ENCODE peak calls at places on chromosomes 11 and 22, in seven cellular contexts. One of them, this sample, is unnamed.

GRCh38 chr11:124086447-124086846 is 28.8 kb upstream of the VWA5A start:
- DNase-seq in body of pancreas: peak; percentile 31
- DNase-seq in A549: no peak
- DNase-seq in IMR-90: no peak
- DNase-seq in Peyer's patch: no peak
- DNase-seq in esophagus squamous epithelium: no peak
- DNase-seq in HCT116: no peak
- DNase-seq in this sample: no peak

GRCh38 chr11:20110908-20111669 is 49.2 kb downstream of the DBX1 start:
- DNase-seq in body of pancreas: peak; percentile 68
- DNase-seq in A549: peak; percentile 85
- DNase-seq in IMR-90: peak; percentile 85
- DNase-seq in Peyer's patch: no peak
- DNase-seq in esophagus squamous epithelium: no peak
- DNase-seq in HCT116: peak; percentile 72
- DNase-seq in this sample: peak; percentile 53

GRCh38 chr11:43547900-43548381 is 132.6 kb upstream of the HSD17B12 start:
- DNase-seq in body of pancreas: peak; percentile 55
- DNase-seq in A549: peak; percentile 14
- DNase-seq in IMR-90: no peak
- DNase-seq in Peyer's patch: no peak
- DNase-seq in esophagus squamous epithelium: no peak
- DNase-seq in HCT116: no peak
- DNase-seq in this sample: no peak

GRCh38 chr11:128768876-128769275 is 75.0 kb downstream of the FLI1 start:
- DNase-seq in body of pancreas: no peak
- DNase-seq in A549: no peak
- DNase-seq in IMR-90: no peak
- DNase-seq in Peyer's patch: no peak
- DNase-seq in esophagus squamous epithelium: no peak
- DNase-seq in HCT116: no peak
- DNase-seq in this sample: no peak

GRCh38 chr11:8768625-8769333 is 86.2 kb downstream of the RPL27A start:
- DNase-seq in body of pancreas: peak; percentile 63
- DNase-seq in A549: peak; percentile 44
- DNase-seq in IMR-90: peak; percentile 89
- DNase-seq in Peyer's patch: no peak
- DNase-seq in esophagus squamous epithelium: no peak
- DNase-seq in HCT116: peak; percentile 72
- DNase-seq in this sample: no peak

GRCh38 chr11:86473991-86474833 is 99.5 kb downstream of the CCDC81 start:
- DNase-seq in body of pancreas: peak; percentile 17
- DNase-seq in A549: peak; percentile 43
- DNase-seq in IMR-90: peak; percentile 86
- DNase-seq in Peyer's patch: no peak
- DNase-seq in esophagus squamous epithelium: no peak
- DNase-seq in HCT116: no peak
- DNase-seq in this sample: no peak

GRCh38 chr22:24466831-24467249 is 28.3 kb upstream of the UPB1 start:
- DNase-seq in body of pancreas: no peak
- DNase-seq in A549: peak; percentile 17
- DNase-seq in IMR-90: peak; percentile 74
- DNase-seq in Peyer's patch: no peak
- DNase-seq in esophagus squamous epithelium: no peak
- DNase-seq in HCT116: peak; percentile 6
- DNase-seq in this sample: peak; percentile 55

GRCh38 chr11:130873766-130874165 is 42.5 kb downstream of the SNX19 start:
- DNase-seq in body of pancreas: no peak
- DNase-seq in A549: no peak
- DNase-seq in IMR-90: peak; percentile 76
- DNase-seq in Peyer's patch: no peak
- DNase-seq in esophagus squamous epithelium: no peak
- DNase-seq in HCT116: no peak
- DNase-seq in this sample: no peak

GRCh38 chr11:132056689-132057088 is 686.3 kb downstream of the NTM start:
- DNase-seq in body of pancreas: no peak
- DNase-seq in A549: no peak
- DNase-seq in IMR-90: peak; percentile 95
- DNase-seq in Peyer's patch: no peak
- DNase-seq in esophagus squamous epithelium: no peak
- DNase-seq in HCT116: no peak
- DNase-seq in this sample: no peak

GRCh38 chr22:36369004-36369921 is 18.5 kb downstream of the MYH9 start:
- DNase-seq in body of pancreas: no peak
- DNase-seq in A549: no peak
- DNase-seq in IMR-90: peak; percentile 21
- DNase-seq in Peyer's patch: no peak
- DNase-seq in esophagus squamous epithelium: no peak
- DNase-seq in HCT116: no peak
- DNase-seq in this sample: no peak

GRCh38 chr11:75762885-75763284 is 5.7 kb upstream of the DGAT2 start:
- DNase-seq in body of pancreas: no peak
- DNase-seq in A549: peak; percentile 22
- DNase-seq in IMR-90: peak; percentile 54
- DNase-seq in Peyer's patch: no peak
- DNase-seq in esophagus squamous epithelium: no peak
- DNase-seq in HCT116: no peak
- DNase-seq in this sample: peak; percentile 79

GRCh38 chr11:58958500-58958899 is 19.2 kb downstream of the GLYATL1 start:
- DNase-seq in body of pancreas: peak; percentile 69
- DNase-seq in A549: peak; percentile 19
- DNase-seq in IMR-90: no peak
- DNase-seq in Peyer's patch: peak; percentile 72
- DNase-seq in esophagus squamous epithelium: no peak
- DNase-seq in HCT116: peak; percentile 12
- DNase-seq in this sample: no peak

GRCh38 chr11:118241191-118242098 is 10.7 kb downstream of the MPZL3 start:
- DNase-seq in body of pancreas: peak; percentile 40
- DNase-seq in A549: no peak
- DNase-seq in IMR-90: no peak
- DNase-seq in Peyer's patch: no peak
- DNase-seq in esophagus squamous epithelium: no peak
- DNase-seq in HCT116: peak; percentile 95
- DNase-seq in this sample: no peak

GRCh38 chr11:69218946-69219720 is 63.4 kb downstream of the SMIM38 start:
- DNase-seq in body of pancreas: no peak
- DNase-seq in A549: no peak
- DNase-seq in IMR-90: no peak
- DNase-seq in Peyer's patch: peak; percentile 3
- DNase-seq in esophagus squamous epithelium: no peak
- DNase-seq in HCT116: no peak
- DNase-seq in this sample: no peak

GRCh38 chr11:59463176-59463575 is 6.4 kb downstream of the OR4D6 start:
- DNase-seq in body of pancreas: no peak
- DNase-seq in A549: no peak
- DNase-seq in IMR-90: no peak
- DNase-seq in Peyer's patch: no peak
- DNase-seq in esophagus squamous epithelium: no peak
- DNase-seq in HCT116: no peak
- DNase-seq in this sample: no peak

GRCh38 chr11:10310301-10310841 is 5.5 kb downstream of the ADM start:
- DNase-seq in body of pancreas: no peak
- DNase-seq in A549: peak; percentile 30
- DNase-seq in IMR-90: peak; percentile 68
- DNase-seq in Peyer's patch: no peak
- DNase-seq in esophagus squamous epithelium: no peak
- DNase-seq in HCT116: no peak
- DNase-seq in this sample: no peak

GRCh38 chr11:75949023-75949672 is 134.1 kb downstream of the UVRAG start:
- DNase-seq in body of pancreas: no peak
- DNase-seq in A549: no peak
- DNase-seq in IMR-90: peak; percentile 17
- DNase-seq in Peyer's patch: no peak
- DNase-seq in esophagus squamous epithelium: no peak
- DNase-seq in HCT116: no peak
- DNase-seq in this sample: no peak

GRCh38 chr11:45285931-45286632 is at the start of gene SYT13:
- DNase-seq in body of pancreas: peak; percentile 75
- DNase-seq in A549: peak; percentile 30
- DNase-seq in IMR-90: no peak
- DNase-seq in Peyer's patch: no peak
- DNase-seq in esophagus squamous epithelium: no peak
- DNase-seq in HCT116: no peak
- DNase-seq in this sample: peak; percentile 33

GRCh38 chr11:65021509-65021908 is 5.7 kb upstream of the SNX15 start:
- DNase-seq in body of pancreas: no peak
- DNase-seq in A549: no peak
- DNase-seq in IMR-90: no peak
- DNase-seq in Peyer's patch: no peak
- DNase-seq in esophagus squamous epithelium: no peak
- DNase-seq in HCT116: no peak
- DNase-seq in this sample: no peak

GRCh38 chr22:28027453-28028448 is 108.7 kb upstream of the PITPNB start:
- DNase-seq in body of pancreas: no peak
- DNase-seq in A549: no peak
- DNase-seq in IMR-90: no peak
- DNase-seq in Peyer's patch: no peak
- DNase-seq in esophagus squamous epithelium: no peak
- DNase-seq in HCT116: no peak
- DNase-seq in this sample: no peak

GRCh38 chr11:130672911-130673310 is 224.5 kb downstream of the ADAMTS15 start:
- DNase-seq in body of pancreas: no peak
- DNase-seq in A549: no peak
- DNase-seq in IMR-90: peak; percentile 13
- DNase-seq in Peyer's patch: no peak
- DNase-seq in esophagus squamous epithelium: no peak
- DNase-seq in HCT116: no peak
- DNase-seq in this sample: no peak

GRCh38 chr11:82714346-82715174 is 19.1 kb downstream of the FAM181B start:
- DNase-seq in body of pancreas: no peak
- DNase-seq in A549: no peak
- DNase-seq in IMR-90: no peak
- DNase-seq in Peyer's patch: no peak
- DNase-seq in esophagus squamous epithelium: no peak
- DNase-seq in HCT116: no peak
- DNase-seq in this sample: no peak

GRCh38 chr11:78101073-78101472 is 21.4 kb upstream of the NDUFC2 start:
- DNase-seq in body of pancreas: no peak
- DNase-seq in A549: peak; percentile 26
- DNase-seq in IMR-90: peak; percentile 54
- DNase-seq in Peyer's patch: no peak
- DNase-seq in esophagus squamous epithelium: no peak
- DNase-seq in HCT116: no peak
- DNase-seq in this sample: no peak

GRCh38 chr22:45688606-45689080 is 17.0 kb downstream of the ATXN10 start:
- DNase-seq in body of pancreas: peak; percentile 14
- DNase-seq in A549: peak; percentile 94
- DNase-seq in IMR-90: peak; percentile 90
- DNase-seq in Peyer's patch: no peak
- DNase-seq in esophagus squamous epithelium: no peak
- DNase-seq in HCT116: peak; percentile 38
- DNase-seq in this sample: peak; percentile 69

GRCh38 chr22:24033731-24034130 is 22.6 kb downstream of the CABIN1 start:
- DNase-seq in body of pancreas: no peak
- DNase-seq in A549: no peak
- DNase-seq in IMR-90: no peak
- DNase-seq in Peyer's patch: no peak
- DNase-seq in esophagus squamous epithelium: no peak
- DNase-seq in HCT116: no peak
- DNase-seq in this sample: no peak

GRCh38 chr11:9568161-9568853 is 5.2 kb upstream of the WEE1 start:
- DNase-seq in body of pancreas: no peak
- DNase-seq in A549: no peak
- DNase-seq in IMR-90: peak; percentile 28
- DNase-seq in Peyer's patch: no peak
- DNase-seq in esophagus squamous epithelium: no peak
- DNase-seq in HCT116: no peak
- DNase-seq in this sample: no peak

GRCh38 chr22:24408630-24409029 is 18.8 kb upstream of the ADORA2A start:
- DNase-seq in body of pancreas: no peak
- DNase-seq in A549: no peak
- DNase-seq in IMR-90: no peak
- DNase-seq in Peyer's patch: no peak
- DNase-seq in esophagus squamous epithelium: no peak
- DNase-seq in HCT116: no peak
- DNase-seq in this sample: peak; percentile 26

GRCh38 chr22:19718255-19719054 is 4.2 kb downstream of the SEPTIN5 start:
- DNase-seq in body of pancreas: no peak
- DNase-seq in A549: no peak
- DNase-seq in IMR-90: no peak
- DNase-seq in Peyer's patch: no peak
- DNase-seq in esophagus squamous epithelium: no peak
- DNase-seq in HCT116: no peak
- DNase-seq in this sample: no peak
- TF ChIP-seq POLR2A in body of pancreas: no peak
- TF ChIP-seq POLR2A in A549: no peak
- TF ChIP-seq POLR2A in IMR-90: no peak
- TF ChIP-seq POLR2A in Peyer's patch: no peak
- TF ChIP-seq POLR2A in esophagus squamous epithelium: no peak
- TF ChIP-seq POLR2A in HCT116: no peak
- TF ChIP-seq POLR2A in this sample: no peak

GRCh38 chr11:92045325-92045724 is 179.3 kb upstream of the FAT3 start:
- DNase-seq in body of pancreas: no peak
- DNase-seq in A549: peak; percentile 8
- DNase-seq in IMR-90: no peak
- DNase-seq in Peyer's patch: no peak
- DNase-seq in esophagus squamous epithelium: no peak
- DNase-seq in HCT116: no peak
- DNase-seq in this sample: no peak

GRCh38 chr11:92050305-92050704 is 174.3 kb upstream of the FAT3 start:
- DNase-seq in body of pancreas: no peak
- DNase-seq in A549: no peak
- DNase-seq in IMR-90: no peak
- DNase-seq in Peyer's patch: no peak
- DNase-seq in esophagus squamous epithelium: no peak
- DNase-seq in HCT116: no peak
- DNase-seq in this sample: no peak

GRCh38 chr11:92046103-92046502 is 178.5 kb upstream of the FAT3 start:
- DNase-seq in body of pancreas: no peak
- DNase-seq in A549: no peak
- DNase-seq in IMR-90: no peak
- DNase-seq in Peyer's patch: no peak
- DNase-seq in esophagus squamous epithelium: no peak
- DNase-seq in HCT116: no peak
- DNase-seq in this sample: no peak

GRCh38 chr11:92048415-92048814 is 176.2 kb upstream of the FAT3 start:
- DNase-seq in body of pancreas: peak; percentile 5
- DNase-seq in A549: peak; percentile 12
- DNase-seq in IMR-90: no peak
- DNase-seq in Peyer's patch: no peak
- DNase-seq in esophagus squamous epithelium: no peak
- DNase-seq in HCT116: no peak
- DNase-seq in this sample: no peak
- H3K4me1 ChIP-seq in body of pancreas: no peaks in the 10 kb centered on the region
- H3K4me1 ChIP-seq in A549: no peaks in the 10 kb centered on the region
- H3K4me1 ChIP-seq in IMR-90: no peaks in the 10 kb centered on the region
- H3K4me1 ChIP-seq in Peyer's patch: no peaks in the 10 kb centered on the region
- H3K4me1 ChIP-seq in esophagus squamous epithelium: no peaks in the 10 kb centered on the region
- H3K4me1 ChIP-seq in HCT116: no peaks in the 10 kb centered on the region
- H3K4me1 ChIP-seq in this sample: no peaks in the 10 kb centered on the region

GRCh38 chr22:50307891-50308596 is 598 bp upstream of the PLXNB2 start:
- DNase-seq in body of pancreas: no peak
- DNase-seq in A549: no peak
- DNase-seq in IMR-90: no peak
- DNase-seq in Peyer's patch: no peak
- DNase-seq in esophagus squamous epithelium: no peak
- DNase-seq in HCT116: no peak
- DNase-seq in this sample: peak; percentile 60
- TF ChIP-seq POLR2A in body of pancreas: no peak
- TF ChIP-seq POLR2A in A549: no peak
- TF ChIP-seq POLR2A in IMR-90: no peak
- TF ChIP-seq POLR2A in Peyer's patch: no peak
- TF ChIP-seq POLR2A in esophagus squamous epithelium: no peak
- TF ChIP-seq POLR2A in HCT116: no peak
- TF ChIP-seq POLR2A in this sample: no peak

GRCh38 chr11:63843042-63843441 is 4.1 kb downstream of the MARK2 start:
- DNase-seq in body of pancreas: peak; percentile 69
- DNase-seq in A549: no peak
- DNase-seq in IMR-90: peak; percentile 32
- DNase-seq in Peyer's patch: no peak
- DNase-seq in esophagus squamous epithelium: no peak
- DNase-seq in HCT116: no peak
- DNase-seq in this sample: no peak
- H3K4me1 ChIP-seq in body of pancreas: peaks cover 84% of the 10 kb centered on the region
- H3K4me1 ChIP-seq in A549: peaks cover 51% of the 10 kb centered on the region
- H3K4me1 ChIP-seq in IMR-90: peaks cover 18% of the 10 kb centered on the region
- H3K4me1 ChIP-seq in Peyer's patch: peaks cover 3% of the 10 kb centered on the region
- H3K4me1 ChIP-seq in esophagus squamous epithelium: peaks cover 67% of the 10 kb centered on the region
- H3K4me1 ChIP-seq in HCT116: peaks cover 63% of the 10 kb centered on the region
- H3K4me1 ChIP-seq in this sample: no peaks in the 10 kb centered on the region

This sample was measured in right lobe of liver.